ENCODE peak calls at places on chromosome 21, in five cellular contexts. Y is foreskin fibroblast, P is cardiac muscle cell, N is endothelial cell, V is GM12865. A is an unnamed sample.

GRCh38 chr21:34807146-34807880 is 138.5 kb downstream of the CLIC6 start:
- DNase-seq in N (no peak), P (peak), V (peak), Y (peak), A (peak)

GRCh38 chr21:39125752-39126485 is 57.3 kb downstream of the PSMG1 start:
- DNase-seq in P (peak), N (peak), Y (peak), V (peak), A (peak)

GRCh38 chr21:15192243-15192642 is 127.4 kb upstream of the NRIP1 start:
- DNase-seq in V (no peak), P (peak), N (no peak), Y (no peak), A (no peak)

GRCh38 chr21:14911351-14911750 is 153.4 kb downstream of the NRIP1 start:
- DNase-seq in P (no peak), N (no peak), V (no peak), Y (no peak), A (no peak)

GRCh38 chr21:36658926-36659325 is 40.0 kb upstream of the SIM2 start:
- DNase-seq in P (no peak), Y (no peak), V (no peak), N (no peak), A (no peak)

GRCh38 chr21:45041351-45041805 is 33.0 kb upstream of the ADARB1 start:
- DNase-seq in P (peak), N (no peak), V (no peak), Y (peak), A (no peak)

GRCh38 chr21:26049803-26050202 is 120.8 kb downstream of the APP start:
- DNase-seq in Y (no peak), V (no peak), P (no peak), N (no peak), A (no peak)

GRCh38 chr21:36926989-36927695 is 39.3 kb downstream of the HLCS start:
- DNase-seq in Y (no peak), P (no peak), V (no peak), N (no peak), A (no peak)

GRCh38 chr21:15301014-15301413 is 236.2 kb upstream of the NRIP1 start:
- DNase-seq in N (no peak), P (no peak), Y (no peak), V (peak), A (no peak)

GRCh38 chr21:36818051-36818450 is 119.1 kb downstream of the SIM2 start:
- DNase-seq in N (no peak), V (no peak), P (no peak), Y (no peak), A (no peak)

GRCh38 chr21:21156919-21157318 is 158.7 kb downstream of the NCAM2 start:
- DNase-seq in P (peak), Y (peak), V (no peak), N (no peak), A (no peak)

GRCh38 chr21:44375281-44375651 is 21.8 kb downstream of the TRPM2 start:
- DNase-seq in P (no peak), Y (no peak), N (no peak), V (peak), A (no peak)

GRCh38 chr21:20016431-20017005 is 981.7 kb upstream of the NCAM2 start:
- DNase-seq in P (no peak), Y (no peak), V (no peak), N (no peak), A (no peak)

GRCh38 chr21:30072496-30072895 is 94.1 kb downstream of the CLDN17 start:
- DNase-seq in N (peak), P (peak), V (peak), Y (no peak), A (no peak)
- TF ChIP-seq CTCF in N (peak), P (peak), V (no peak), Y (no peak), A (no peak)

GRCh38 chr21:46397993-46398392 is 60.7 kb upstream of the DIP2A start:
- DNase-seq in V (no peak), P (no peak), N (no peak), Y (no peak), A (no peak)
- TF ChIP-seq CTCF in V (no peak), P (no peak), N (no peak), Y (no peak), A (no peak)

GRCh38 chr21:28871388-28872015 is 121.2 kb downstream of the LTN1 start:
- DNase-seq in V (no peak), N (no peak), P (no peak), Y (peak), A (no peak)
- TF ChIP-seq CTCF in V (no peak), N (no peak), P (no peak), Y (no peak), A (no peak)

DNA sequence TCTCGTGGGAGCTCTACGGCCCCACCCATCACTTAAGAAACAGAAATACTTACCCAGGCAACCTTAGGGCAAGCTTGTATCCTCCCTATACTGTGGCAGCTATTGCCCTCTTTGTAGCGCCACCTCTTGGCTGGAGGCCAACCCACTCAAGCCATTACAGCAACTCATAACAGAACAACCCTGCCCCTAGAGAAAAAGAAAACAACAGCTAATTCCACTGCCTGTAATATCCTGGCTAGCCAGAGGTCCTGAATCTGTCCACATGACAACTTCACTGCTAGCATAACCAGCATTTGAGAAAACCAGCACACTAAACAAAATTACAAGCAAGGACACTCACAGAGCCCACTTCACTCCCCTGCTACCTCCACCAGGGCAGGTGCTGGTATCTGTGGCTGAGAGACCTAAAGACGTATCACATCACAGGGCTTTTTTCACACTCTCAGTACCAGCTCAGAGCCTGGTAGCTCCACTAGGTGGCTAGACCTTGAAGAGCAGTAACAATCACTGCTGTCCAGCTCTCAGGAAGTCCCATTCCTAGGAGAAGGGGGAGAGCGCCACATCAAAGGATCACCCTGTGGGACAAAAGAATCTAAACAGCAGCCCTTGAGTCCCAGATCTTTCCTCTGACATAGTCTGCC is 14.5 kb upstream of the MX1 start:
- DNase-seq in P (peak), Y (no peak), V (peak), N (no peak), A (no peak)
- TF ChIP-seq CTCF in P (peak), Y (no peak), V (peak), N (no peak), A (peak)